ENCODE peak calls at places on chromosomes 12 and 14, in four cellular contexts. R is IMR-90, W is mesendoderm, E is H1. N is an unnamed sample.

GRCh38 chr14:51310453-51311074 is 70.5 kb downstream of the TMX1 start:
- DNase-seq in R (peak; percentile 77), W (no peak), E (no peak), N (no peak)

GRCh38 chr12:55795950-55796349 is 21.6 kb downstream of the SARNP start:
- DNase-seq in R (no peak), W (no peak), E (no peak), N (no peak)

GRCh38 chr14:90508536-90509254 is 111.9 kb downstream of the CALM1 start:
- DNase-seq in R (no peak), W (no peak), E (no peak), N (no peak)

GRCh38 chr12:110004598-110004997 is 5.4 kb downstream of the ANKRD13A start:
- DNase-seq in R (no peak), W (no peak), E (no peak), N (no peak)

GRCh38 chr14:101113108-101113612 is 209.6 kb upstream of the RTL1 start:
- DNase-seq in R (no peak), W (no peak), E (peak; percentile 27), N (no peak)

GRCh38 chr12:130924946-130925345 is 28.8 kb upstream of the ADGRD1 start:
- DNase-seq in R (no peak), W (no peak), E (no peak), N (no peak)

GRCh38 chr14:27075503-27075902 is 477.7 kb upstream of the NOVA1 start:
- DNase-seq in R (no peak), W (no peak), E (no peak), N (no peak)

GRCh38 chr14:51922624-51923023 is 62.2 kb downstream of the GNG2 start:
- DNase-seq in R (peak; percentile 63), W (no peak), E (no peak), N (no peak)

GRCh38 chr12:30197392-30198047 is 413.8 kb upstream of the TMTC1 start:
- DNase-seq in R (peak; percentile 43), W (peak; percentile 28), E (no peak), N (no peak)

GRCh38 chr14:26389646-26390508 is 208.0 kb downstream of the NOVA1 start:
- DNase-seq in R (peak; percentile 4), W (no peak), E (no peak), N (no peak)

GRCh38 chr12:13067322-13067721 is 23.1 kb downstream of the FAM234B start:
- DNase-seq in R (no peak), W (no peak), E (no peak), N (no peak)

GRCh38 chr12:94427520-94428381 is 31.9 kb downstream of the CEP83 start:
- DNase-seq in R (peak; percentile 82), W (no peak), E (no peak), N (no peak)

GRCh38 chr12:125089083-125089482 is 23.8 kb downstream of the AACS start:
- DNase-seq in R (no peak), W (peak; percentile 33), E (no peak), N (peak; percentile 44)

GRCh38 chr14:102575479-102576428 is 16.7 kb upstream of the RCOR1 start:
- DNase-seq in R (no peak), W (peak; percentile 62), E (no peak), N (no peak)

GRCh38 chr12:105948331-105948730 is 190.4 kb downstream of the NUAK1 start:
- DNase-seq in R (peak; percentile 23), W (no peak), E (no peak), N (no peak)

GRCh38 chr14:31926652-31927347 is 150.3 kb upstream of the ARHGAP5 start:
- DNase-seq in R (peak; percentile 16), W (no peak), E (no peak), N (no peak)

GRCh38 chr14:31926123-31926522 is 151.0 kb upstream of the ARHGAP5 start:
- DNase-seq in R (peak; percentile 53), W (peak; percentile 55), E (no peak), N (no peak)

GRCh38 chr14:31920003-31920402 is 157.1 kb upstream of the ARHGAP5 start:
- DNase-seq in R (no peak), W (no peak), E (no peak), N (no peak)

GRCh38 chr14:31921741-31922140 is 155.4 kb upstream of the ARHGAP5 start:
- DNase-seq in R (no peak), W (no peak), E (no peak), N (no peak)

DNA sequence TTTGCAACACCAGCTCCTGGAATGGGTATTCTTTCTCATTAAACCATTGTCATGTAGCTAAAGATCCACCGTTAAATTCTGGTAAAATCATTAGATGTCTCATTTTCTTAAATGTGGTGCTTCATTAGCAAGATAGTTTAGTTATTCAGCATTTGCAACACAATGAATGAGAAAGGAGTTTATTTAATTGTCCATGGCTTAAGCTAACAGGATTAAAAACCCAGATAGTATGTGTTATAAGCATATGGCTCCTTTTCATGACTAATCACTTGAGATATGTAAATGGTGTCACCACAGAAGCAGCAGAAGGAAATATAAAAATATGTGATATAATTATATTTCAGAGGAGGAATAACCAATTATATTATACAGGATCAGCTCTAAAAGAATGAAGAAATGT is 155.9 kb upstream of the ARHGAP5 start:
- DNase-seq in R (peak; percentile 22), W (no peak), E (no peak), N (no peak)
- H3K56ac ChIP-seq in R (no peak overlapping the region), W (no peak overlapping the region), E (no peak overlapping the region), N (no peak overlapping the region)

GRCh38 chr14:86505808-86506207 is 975.9 kb downstream of the FLRT2 start:
- DNase-seq in R (peak; percentile 38), W (no peak), E (no peak), N (no peak)
- H3K56ac ChIP-seq in R (no peak overlapping the region), W (no peak overlapping the region), E (no peak overlapping the region), N (no peak overlapping the region)

DNA sequence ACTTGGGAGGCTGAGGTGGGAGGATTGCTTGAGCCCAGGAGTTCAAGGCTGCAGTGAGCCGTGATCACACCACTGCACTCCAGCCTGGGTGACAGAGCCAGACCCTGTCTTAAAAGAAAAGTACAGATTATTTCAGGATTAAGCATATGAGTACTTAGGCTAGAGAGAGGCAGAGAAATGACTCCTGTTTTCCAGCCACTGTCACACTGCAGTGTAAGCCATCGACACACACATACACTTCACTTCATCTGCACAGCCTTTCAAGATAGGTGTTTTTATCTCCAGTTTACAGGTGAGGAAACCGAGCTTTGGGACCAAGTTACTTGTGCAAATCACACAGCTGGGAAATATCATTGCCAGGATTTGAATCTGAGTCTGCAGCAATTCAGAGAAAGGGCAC is 77.2 kb downstream of the ETV6 start:
- DNase-seq in R (no peak), W (no peak), E (no peak), N (no peak)
- H3K56ac ChIP-seq in R (no peak overlapping the region), W (no peak overlapping the region), E (no peak overlapping the region), N (no peak overlapping the region)

GRCh38 chr14:98446508-98446907 is 825.5 kb downstream of the BCL11B start:
- DNase-seq in R (no peak), W (peak; percentile 59), E (no peak), N (no peak)

GRCh38 chr14:98444077-98444476 is 827.9 kb downstream of the BCL11B start:
- DNase-seq in R (no peak), W (no peak), E (no peak), N (no peak)

GRCh38 chr14:98445736-98446135 is 826.3 kb downstream of the BCL11B start:
- DNase-seq in R (no peak), W (peak; percentile 89), E (no peak), N (no peak)
- H3K56ac ChIP-seq in R (no peak overlapping the region), W (peak overlapping the region; percentile 83), E (no peak overlapping the region), N (no peak overlapping the region)

GRCh38 chr12:126210448-126210847 is 1145.2 kb downstream of the AACS start:
- DNase-seq in R (no peak), W (no peak), E (no peak), N (no peak)
- H3K56ac ChIP-seq in R (no peak overlapping the region), W (no peak overlapping the region), E (no peak overlapping the region), N (no peak overlapping the region)

GRCh38 chr12:65946419-65946818 is 122.1 kb downstream of the HMGA2 start:
- DNase-seq in R (no peak), W (no peak), E (no peak), N (no peak)
- H3K56ac ChIP-seq in R (no peak overlapping the region), W (no peak overlapping the region), E (no peak overlapping the region), N (no peak overlapping the region)

GRCh38 chr14:70956511-70956910 is 49.3 kb downstream of the PCNX1 start:
- DNase-seq in R (no peak), W (no peak), E (no peak), N (no peak)

GRCh38 chr14:70952485-70952884 is 45.2 kb downstream of the PCNX1 start:
- DNase-seq in R (no peak), W (no peak), E (no peak), N (no peak)

GRCh38 chr14:70957710-70958109 is 50.5 kb downstream of the PCNX1 start:
- DNase-seq in R (no peak), W (no peak), E (no peak), N (no peak)

GRCh38 chr14:70955543-70956480 is 48.6 kb downstream of the PCNX1 start:
- DNase-seq in R (peak; percentile 26), W (peak; percentile 51), E (no peak), N (no peak)

DNA sequence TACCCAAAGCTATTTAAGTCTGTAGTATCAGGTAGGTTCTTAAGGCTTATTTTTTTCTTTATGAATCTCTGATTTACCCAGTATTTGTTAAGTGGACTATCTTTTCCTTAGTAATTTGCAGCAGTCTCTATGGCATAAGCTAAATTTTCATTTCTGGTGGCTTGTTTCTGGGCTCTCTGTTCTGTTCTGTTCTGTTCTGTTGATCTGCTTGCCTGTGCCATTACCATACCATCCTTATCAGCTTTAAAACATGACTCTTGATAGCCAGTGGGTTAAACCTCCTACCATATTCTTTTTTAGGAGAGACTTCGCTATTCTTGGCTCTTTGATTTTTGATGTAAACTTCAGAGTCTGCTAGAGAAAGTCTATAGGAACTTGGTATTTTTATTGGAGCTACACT is 46.8 kb downstream of the PCNX1 start:
- DNase-seq in R (no peak), W (no peak), E (no peak), N (no peak)
- H3K56ac ChIP-seq in R (no peak overlapping the region), W (no peak overlapping the region), E (no peak overlapping the region), N (no peak overlapping the region)

DNA sequence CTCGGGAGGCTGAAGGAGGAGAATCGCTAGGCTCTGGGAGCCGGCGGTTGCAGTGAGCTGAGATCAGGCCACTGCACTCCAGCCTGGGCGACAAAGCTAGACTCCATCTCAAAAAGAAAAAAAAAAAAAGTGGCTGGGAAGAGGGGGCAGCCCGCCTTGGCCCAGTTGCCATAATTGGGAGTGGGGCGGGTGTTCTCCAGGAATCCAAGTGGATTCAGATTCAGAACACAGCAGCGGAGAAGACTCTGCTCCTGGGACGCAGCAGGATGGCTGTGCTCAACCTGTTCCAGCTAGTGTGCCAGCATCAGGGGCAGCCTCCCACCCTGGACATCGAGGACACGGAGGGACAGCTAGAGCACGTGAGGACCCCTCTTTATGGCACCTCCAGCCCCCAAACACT is 5.5 kb downstream of the CFAP73 start:
- DNase-seq in R (no peak), W (no peak), E (no peak), N (no peak)
- H3K56ac ChIP-seq in R (no peak overlapping the region), W (no peak overlapping the region), E (no peak overlapping the region), N (no peak overlapping the region)

DNA sequence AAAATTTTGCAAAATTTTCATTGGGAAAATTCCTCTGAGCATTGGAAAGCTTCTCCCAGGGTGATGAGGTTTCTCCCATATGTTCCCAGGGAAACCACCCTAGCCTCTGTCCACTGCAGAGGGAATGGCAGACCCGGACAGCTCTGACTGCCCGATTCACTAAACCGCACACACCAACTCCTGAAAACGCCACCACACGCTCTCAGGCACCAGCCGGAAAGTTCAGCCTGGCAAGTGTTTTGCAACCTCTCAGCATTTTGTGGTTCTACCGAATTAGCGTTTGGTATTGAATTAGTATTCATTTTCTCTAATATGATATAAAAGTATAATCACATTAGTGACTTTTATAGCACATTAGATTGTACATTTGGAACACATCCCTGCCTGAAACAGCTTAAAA is 213.4 kb downstream of the PHETA1 start:
- DNase-seq in R (no peak), W (no peak), E (no peak), N (no peak)
- H3K56ac ChIP-seq in R (no peak overlapping the region), W (no peak overlapping the region), E (no peak overlapping the region), N (no peak overlapping the region)